ENCODE peak calls at places on chromosomes 3 and 15, in four cellular contexts. P is gastrocnemius medialis; M is MM.1S; V is CD8-positive, alpha-beta memory T cell. N is an unnamed sample.
A peak's percentile ranks its signal among the peaks of the same experiment; 100 is the strongest.

GRCh38 chr15:37002041-37002689 is 98.2 kb downstream of the MEIS2 start:
- DNase-seq in P (no peak), M (no peak), V (no peak), N (no peak)

GRCh38 chr3:112818289-112818688 is 28.4 kb downstream of the CD200R1L start:
- DNase-seq in P (no peak), M (no peak), V (no peak), N (no peak)

GRCh38 chr3:59480486-59480995 is 430.7 kb upstream of the CFAP20DC start:
- DNase-seq in P (no peak), M (no peak), V (no peak), N (peak; percentile 26)

GRCh38 chr3:41684802-41685740 is 276.8 kb downstream of the ULK4 start:
- DNase-seq in P (no peak), M (no peak), V (no peak), N (no peak)

GRCh38 chr15:95263751-95264150 is 1032.4 kb downstream of the MCTP2 start:
- DNase-seq in P (no peak), M (no peak), V (no peak), N (no peak)

GRCh38 chr15:36585774-36586173 is 6.3 kb downstream of the CDIN1 start:
- DNase-seq in P (no peak), M (no peak), V (no peak), N (no peak)

GRCh38 chr3:140031170-140031569 is 96.2 kb downstream of the CLSTN2 start:
- DNase-seq in P (no peak), M (no peak), V (no peak), N (no peak)

GRCh38 chr3:183581496-183582155 is 26.1 kb upstream of the KLHL6 start:
- DNase-seq in P (no peak), M (no peak), V (no peak), N (no peak)

GRCh38 chr3:185656321-185656840 is 70.3 kb downstream of the SENP2 start:
- DNase-seq in P (peak; percentile 14), M (no peak), V (no peak), N (peak; percentile 99)

GRCh38 chr15:67040277-67040676 is 25.1 kb upstream of the SMAD3 start:
- DNase-seq in P (no peak), M (no peak), V (no peak), N (no peak)

GRCh38 chr3:45644467-45645201 is 44.6 kb upstream of the SACM1L start:
- DNase-seq in P (no peak), M (no peak), V (no peak), N (peak; percentile 85)

GRCh38 chr3:10443272-10443671 is 62.1 kb downstream of the ATP2B2 start:
- DNase-seq in P (no peak), M (no peak), V (no peak), N (no peak)
- H3K4me3 ChIP-seq in P (no peak overlapping the region), M (no peak overlapping the region), V (no peak overlapping the region), N (no peak overlapping the region)

GRCh38 chr3:189286188-189286587 is 114.4 kb downstream of the TPRG1 start:
- DNase-seq in P (no peak), M (peak; percentile 27), V (no peak), N (no peak)
- H3K4me3 ChIP-seq in P (no peak overlapping the region), M (no peak overlapping the region), V (no peak overlapping the region), N (no peak overlapping the region)

DNA sequence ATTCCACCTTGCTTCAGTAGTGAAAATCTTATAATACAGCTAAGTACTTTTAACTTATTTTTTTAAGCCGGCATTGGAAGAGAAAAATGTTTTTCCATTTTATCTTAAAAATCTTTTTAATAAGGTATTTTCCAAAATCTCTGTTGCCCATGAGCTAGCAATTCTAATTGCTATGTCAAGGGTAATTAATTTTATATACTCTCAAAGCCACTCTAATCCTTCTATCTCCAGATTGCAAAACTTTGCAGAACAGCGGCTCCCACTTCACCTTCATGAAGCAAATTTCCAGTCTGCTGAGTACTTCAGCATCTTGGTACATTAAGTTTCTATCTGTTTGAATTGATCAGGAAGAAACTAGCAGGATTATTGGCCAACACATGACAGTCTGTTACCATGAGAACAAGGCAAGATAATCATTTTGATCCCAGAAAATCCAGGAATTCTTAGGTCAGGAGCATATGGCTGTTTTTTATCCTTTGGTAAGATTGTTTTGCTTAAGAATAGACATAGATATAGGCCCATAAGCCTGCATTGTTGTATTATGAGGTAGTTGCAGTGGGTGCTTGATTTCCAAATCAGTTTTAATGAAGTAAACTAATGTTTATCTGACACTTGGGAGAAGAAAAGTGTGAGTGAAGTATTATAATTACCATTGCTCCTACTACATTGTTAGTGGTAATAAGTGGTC is 6.0 kb downstream of the TIPARP start:
- DNase-seq in P (no peak), M (no peak), V (no peak), N (no peak)
- H3K4me3 ChIP-seq in P (peak overlapping the region; percentile 3), M (no peak overlapping the region), V (no peak overlapping the region), N (no peak overlapping the region)

GRCh38 chr3:194598771-194599557 is 34.3 kb downstream of the TMEM44 start:
- DNase-seq in P (no peak), M (no peak), V (no peak), N (peak; percentile 99)
- H3K4me3 ChIP-seq in P (no peak overlapping the region), M (no peak overlapping the region), V (no peak overlapping the region), N (no peak overlapping the region)

GRCh38 chr15:90190606-90191343 is 10.4 kb upstream of the SEMA4B start:
- DNase-seq in P (no peak), M (peak; percentile 96), V (no peak), N (no peak)
- H3K4me3 ChIP-seq in P (no peak overlapping the region), M (peak overlapping the region; percentile 41), V (no peak overlapping the region), N (no peak overlapping the region)